ENCODE peak calls at places on chromosome 16, in four cellular contexts. D is DND-41; B is stimulated activated CD8-positive, alpha-beta memory T cell treated with anti-CD3 and anti-CD28 coated beads, Interleukin-7, amount 100 ng/mL, for 24 hours; N is AG09309. G is an unnamed sample.

GRCh38 chr16:78462261-78463208 is 363.1 kb downstream of the WWOX start:
- DNase-seq in D (no peak), B (no peak), N (no peak), G (no peak)

GRCh38 chr16:29304251-29304900 is 102.1 kb downstream of the NPIPB11 start:
- DNase-seq in D (no peak), B (no peak), N (no peak), G (no peak)

GRCh38 chr16:48182979-48183537 is 27.3 kb upstream of the ABCC12 start:
- DNase-seq in D (no peak), B (no peak), N (no peak), G (no peak)

GRCh38 chr16:11401161-11402050 is 56.1 kb downstream of the RMI2 start:
- DNase-seq in D (no peak), B (no peak), N (no peak), G (no peak)

GRCh38 chr16:3021449-3022207 is 1.5 kb downstream of the TNFRSF12A start:
- DNase-seq in D (peak), B (peak), N (peak), G (peak)

GRCh38 chr16:87201052-87201451 is 116.1 kb downstream of the C16orf95 start:
- DNase-seq in D (no peak), B (no peak), N (peak), G (no peak)

GRCh38 chr16:15985144-15985543 is 35.7 kb downstream of the ABCC1 start:
- DNase-seq in D (no peak), B (no peak), N (no peak), G (no peak)

GRCh38 chr16:27450836-27451341 is 48.9 kb downstream of the IL21R start:
- DNase-seq in D (peak), B (no peak), N (no peak), G (peak)

GRCh38 chr16:1535391-1536291 is 2.2 kb downstream of the TMEM204 start:
- DNase-seq in D (no peak), B (no peak), N (no peak), G (peak)

GRCh38 chr16:70738083-70738977 is 52.5 kb upstream of the MTSS2 start:
- DNase-seq in D (no peak), B (no peak), N (no peak), G (no peak)

GRCh38 chr16:88780100-88781062 is 4.6 kb downstream of the PIEZO1 start:
- DNase-seq in D (no peak), B (no peak), N (no peak), G (no peak)

GRCh38 chr16:46894011-46894672 is 10.0 kb downstream of the GPT2 start:
- DNase-seq in D (no peak), B (no peak), N (no peak), G (no peak)

GRCh38 chr16:75537795-75538194 is 1.9 kb upstream of the CHST5 start:
- DNase-seq in D (no peak), B (no peak), N (no peak), G (no peak)

GRCh38 chr16:68235105-68235881 is 634 bp downstream of the ESRP2 start:
- DNase-seq in D (no peak), B (no peak), N (no peak), G (no peak)

GRCh38 chr16:55222436-55222835 is 101.6 kb upstream of the IRX6 start:
- DNase-seq in D (no peak), B (no peak), N (no peak), G (no peak)

GRCh38 chr16:50591800-50592771 is 43.9 kb downstream of the NKD1 start:
- DNase-seq in D (no peak), B (no peak), N (no peak), G (no peak)

GRCh38 chr16:27869411-27869810 is 194.1 kb downstream of the GSG1L start:
- DNase-seq in D (no peak), B (no peak), N (no peak), G (no peak)

GRCh38 chr16:86697715-86698114 is 119.4 kb downstream of the FOXL1 start:
- DNase-seq in D (no peak), B (no peak), N (no peak), G (no peak)

GRCh38 chr16:67800252-67801046 is 5.9 kb downstream of the RANBP10 start:
- DNase-seq in D (no peak), B (no peak), N (no peak), G (no peak)

GRCh38 chr16:57815987-57816745 is 13.9 kb upstream of the KIFC3 start:
- DNase-seq in D (peak), B (no peak), N (peak), G (peak)

GRCh38 chr16:22395960-22396359 is 21.5 kb upstream of the CDR2 start:
- DNase-seq in D (no peak), B (no peak), N (no peak), G (no peak)

GRCh38 chr16:47461598-47462266 is 601 bp downstream of the PHKB start:
- DNase-seq in D (peak), B (no peak), N (no peak), G (peak)

GRCh38 chr16:19017179-19017578 is 33.4 kb downstream of the TMC7 start:
- DNase-seq in D (no peak), B (no peak), N (no peak), G (no peak)

GRCh38 chr16:89325861-89326471 is 108.5 kb downstream of the ZNF778 start:
- DNase-seq in D (no peak), B (no peak), N (no peak), G (no peak)

GRCh38 chr16:52634101-52634500 is 87.2 kb upstream of the TOX3 start:
- DNase-seq in D (no peak), B (no peak), N (no peak), G (no peak)

GRCh38 chr16:30470632-30471007 is 1.9 kb upstream of the ITGAL start:
- DNase-seq in D (no peak), B (no peak), N (no peak), G (no peak)

GRCh38 chr16:73202176-73202729 is 154.3 kb upstream of the ZFHX3 start:
- DNase-seq in D (no peak), B (no peak), N (peak), G (no peak)

GRCh38 chr16:89446136-89446974 is 44.0 kb downstream of the ANKRD11 start:
- DNase-seq in D (no peak), B (no peak), N (no peak), G (peak)

GRCh38 chr16:87067890-87068289 is 249.3 kb downstream of the C16orf95 start:
- DNase-seq in D (no peak), B (no peak), N (no peak), G (no peak)

G was measured in activated naive CD4-positive, alpha-beta T cell treated with Interleukin-2 at 50 U/mL for 16 hours.